ENCODE peak calls at places on chromosomes 7 and 10, in ten cellular contexts. Z is Panc1, W is vagina, T is A549, L is fibroblast of lung, M is mammary epithelial cell, S is cardiac muscle cell, C is psoas muscle, H is Peyer's patch, P is uterus. Y is an unnamed sample.
A peak's percentile ranks its signal among the peaks of the same experiment; 100 is the strongest.

GRCh38 chr7:115146148-115146547 is 224.3 kb downstream of the MDFIC start:
- DNase-seq in Z (no peak), W (no peak), T (no peak), L (no peak), M (peak; percentile 68), S (no peak), C (no peak), H (no peak), P (no peak), Y (peak; percentile 86)

GRCh38 chr7:147639037-147639436 is 951.5 kb upstream of the C7orf33 start:
- DNase-seq in Z (no peak), W (no peak), T (no peak), L (no peak), M (no peak), S (no peak), C (no peak), H (no peak), P (no peak), Y (no peak)

GRCh38 chr7:114082934-114083647 is 164.3 kb upstream of the PPP1R3A start:
- DNase-seq in Z (no peak), W (no peak), T (no peak), L (peak; percentile 13), M (no peak), S (peak; percentile 24), C (peak; percentile 65), H (no peak), P (peak; percentile 32), Y (no peak)

GRCh38 chr7:36044096-36044892 is 108.8 kb upstream of the EEPD1 start:
- DNase-seq in Z (no peak), W (no peak), T (no peak), L (peak; percentile 30), M (no peak), S (peak; percentile 33), C (no peak), H (no peak), P (no peak), Y (no peak)

GRCh38 chr7:37198188-37198905 is 250.3 kb downstream of the ELMO1 start:
- DNase-seq in Z (no peak), W (no peak), T (no peak), L (no peak), M (no peak), S (no peak), C (no peak), H (no peak), P (no peak), Y (no peak)

GRCh38 chr10:45286980-45287379 is 28.4 kb downstream of the OR13A1 start:
- DNase-seq in Z (no peak), W (no peak), T (no peak), L (no peak), M (no peak), S (no peak), C (no peak), H (no peak), P (no peak), Y (no peak)

GRCh38 chr10:118722694-118723093 is 32.1 kb downstream of the CACUL1 start:
- DNase-seq in Z (no peak), W (no peak), T (no peak), L (no peak), M (no peak), S (no peak), C (no peak), H (no peak), P (no peak), Y (no peak)

GRCh38 chr7:75960372-75960771 is 34.0 kb downstream of the TMEM120A start:
- DNase-seq in Z (no peak), W (no peak), T (no peak), L (no peak), M (no peak), S (no peak), C (no peak), H (no peak), P (no peak), Y (no peak)

GRCh38 chr7:148975896-148976295 is 52.4 kb downstream of the PDIA4 start:
- DNase-seq in Z (no peak), W (no peak), T (no peak), L (no peak), M (no peak), S (no peak), C (peak; percentile 28), H (no peak), P (no peak), Y (no peak)

GRCh38 chr10:45373003-45373782 is 823 bp upstream of the ALOX5 start:
- DNase-seq in Z (no peak), W (no peak), T (no peak), L (no peak), M (no peak), S (no peak), C (no peak), H (peak; percentile 61), P (no peak), Y (no peak)

GRCh38 chr10:110636572-110636931 is 7.6 kb upstream of the RBM20 start:
- DNase-seq in Z (no peak), W (no peak), T (no peak), L (no peak), M (no peak), S (no peak), C (no peak), H (no peak), P (no peak), Y (no peak)

GRCh38 chr7:86966920-86967319 is 92.5 kb downstream of the ELAPOR2 start:
- DNase-seq in Z (no peak), W (no peak), T (no peak), L (no peak), M (no peak), S (no peak), C (no peak), H (no peak), P (no peak), Y (no peak)

GRCh38 chr7:96998333-96998732 is 7.0 kb upstream of the DLX6 start:
- DNase-seq in Z (no peak), W (no peak), T (no peak), L (no peak), M (no peak), S (no peak), C (no peak), H (no peak), P (no peak), Y (no peak)

GRCh38 chr10:20986049-20986448 is 88.9 kb upstream of the NEBL start:
- DNase-seq in Z (no peak), W (no peak), T (no peak), L (no peak), M (no peak), S (peak; percentile 52), C (no peak), H (no peak), P (no peak), Y (no peak)

GRCh38 chr10:6204063-6204340 is 1.3 kb downstream of the PFKFB3 start:
- DNase-seq in Z (no peak), W (no peak), T (no peak), L (peak; percentile 38), M (no peak), S (no peak), C (peak; percentile 71), H (peak; percentile 54), P (no peak), Y (peak; percentile 68)

GRCh38 chr10:118054383-118054782 is 7.6 kb upstream of the RAB11FIP2 start:
- DNase-seq in Z (no peak), W (no peak), T (no peak), L (no peak), M (peak; percentile 64), S (no peak), C (no peak), H (no peak), P (no peak), Y (peak; percentile 32)

DNA sequence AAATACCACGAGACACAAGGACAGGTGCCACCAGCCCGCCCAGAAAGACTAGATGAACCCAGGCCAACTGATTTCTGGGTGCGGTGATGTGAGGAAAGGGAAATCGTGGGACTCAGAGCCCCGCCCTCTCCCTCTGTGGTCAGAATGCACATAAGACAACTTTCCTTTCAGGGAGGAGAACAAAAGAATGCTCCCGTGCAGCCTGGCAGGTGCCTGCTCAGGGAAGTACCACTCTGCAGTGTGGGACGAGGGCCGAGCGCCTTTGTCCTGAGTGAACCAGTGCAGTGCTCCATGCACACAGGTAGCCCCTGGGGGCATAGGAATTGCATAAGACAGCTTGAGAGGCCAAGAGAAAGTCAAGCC is 119.5 kb downstream of the ABLIM1 start:
- DNase-seq in Z (no peak), W (no peak), T (no peak), L (no peak), M (no peak), S (no peak), C (no peak), H (peak; percentile 76), P (no peak), Y (no peak)
- H3K27ac ChIP-seq in Z (no peak overlapping the region), W (peak overlapping the region; percentile 15), T (no peak overlapping the region), L (no peak overlapping the region), M (no peak overlapping the region), S (peak overlapping the region; percentile 8), C (no peak overlapping the region), H (peak overlapping the region; percentile 4), P (no peak overlapping the region), Y (no peak overlapping the region)

DNA sequence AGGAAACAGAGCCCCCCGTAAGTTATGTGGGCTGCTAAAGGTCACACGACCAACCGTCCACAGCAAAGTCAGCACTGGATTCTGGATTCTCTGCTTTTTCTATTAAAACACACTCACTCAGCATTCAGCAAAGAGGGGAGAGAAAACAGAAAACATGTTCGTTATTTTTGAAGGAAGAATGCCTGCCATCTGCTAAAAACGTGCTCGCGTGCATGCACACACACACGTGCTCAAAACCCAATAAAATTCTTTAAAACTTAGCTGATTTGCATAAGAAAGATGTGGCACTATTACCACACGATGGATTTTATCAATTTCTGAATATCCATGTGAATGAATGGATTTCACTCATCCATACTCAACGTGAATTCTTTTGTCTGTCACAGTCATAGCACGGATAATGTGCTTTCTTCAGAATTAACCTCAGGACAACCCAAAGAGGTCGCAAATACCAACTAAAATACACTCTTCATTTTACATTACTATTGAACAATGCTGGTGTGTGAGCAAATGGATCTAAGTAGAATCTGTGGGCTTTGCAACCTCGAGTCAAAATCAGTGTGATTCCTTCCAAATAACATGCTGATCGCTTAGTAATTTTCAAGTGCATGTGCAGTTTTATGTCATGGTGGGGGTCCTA is 40.8 kb downstream of the NRP1 start:
- DNase-seq in Z (no peak), W (no peak), T (no peak), L (no peak), M (no peak), S (no peak), C (no peak), H (no peak), P (no peak), Y (no peak)
- H3K4me1 ChIP-seq in Z (peaks cover 56% of the 10 kb centered on the region), W (peaks cover 43% of the 10 kb centered on the region), T (peaks cover 60% of the 10 kb centered on the region), L (peaks cover 14% of the 10 kb centered on the region), M (peaks cover 24% of the 10 kb centered on the region), S (peaks cover 23% of the 10 kb centered on the region), C (peaks cover 56% of the 10 kb centered on the region), H (no peaks in the 10 kb centered on the region), P (peaks cover 3% of the 10 kb centered on the region), Y (peaks cover 23% of the 10 kb centered on the region)

GRCh38 chr7:138835087-138835486 is 37.1 kb upstream of the ATP6V0A4 start:
- DNase-seq in Z (no peak), W (no peak), T (no peak), L (no peak), M (no peak), S (no peak), C (no peak), H (no peak), P (no peak), Y (no peak)
- TF ChIP-seq CTCF in Z (no peak), W (no peak), T (no peak), L (no peak), M (no peak), S (no peak), C (no peak), H (no peak), P (no peak), Y (no peak)

DNA sequence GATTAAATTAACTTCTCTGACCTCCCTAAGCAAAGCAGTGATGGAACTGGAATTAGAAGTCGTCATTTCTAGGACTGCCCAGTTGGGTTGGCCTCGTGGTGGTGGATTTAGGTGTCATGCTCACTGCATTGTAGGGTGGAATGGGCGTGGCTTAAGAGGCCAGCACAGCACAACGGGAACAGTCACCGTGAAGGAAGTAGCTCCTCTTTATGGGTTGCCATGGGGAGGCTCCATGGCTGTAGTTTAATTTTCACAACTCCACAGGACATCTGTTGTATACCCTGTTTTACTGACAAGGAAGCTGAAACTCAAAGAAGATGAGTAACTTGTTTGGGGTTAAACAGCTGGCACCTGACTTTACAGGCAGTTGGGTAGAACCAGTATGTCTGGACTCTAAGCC is 208.3 kb downstream of the CELF2 start:
- DNase-seq in Z (no peak), W (no peak), T (no peak), L (no peak), M (no peak), S (no peak), C (no peak), H (peak; percentile 66), P (no peak), Y (peak; percentile 44)
- H3K27ac ChIP-seq in Z (no peak overlapping the region), W (no peak overlapping the region), T (no peak overlapping the region), L (no peak overlapping the region), M (no peak overlapping the region), S (peak overlapping the region; percentile 87), C (no peak overlapping the region), H (peak overlapping the region; percentile 22), P (no peak overlapping the region), Y (no peak overlapping the region)